ENCODE peak calls at places on chromosome 11, in five cellular contexts. One of them, this sample, is unnamed.

GRCh38 chr11:68049509-68050370 is 10.9 kb downstream of the TCIRG1 start:
- DNase-seq in activated naive CD4-positive, alpha-beta T cell: no peak
- DNase-seq in GM23248: no peak
- DNase-seq in ureter: no peak
- DNase-seq in NCI-H460: no peak
- DNase-seq in this sample: no peak

GRCh38 chr11:1516273-1517067 is 29.9 kb upstream of the MOB2 start:
- DNase-seq in ureter: no peak
- DNase-seq in activated naive CD4-positive, alpha-beta T cell: no peak
- DNase-seq in NCI-H460: no peak
- DNase-seq in GM23248: peak
- DNase-seq in this sample: no peak

GRCh38 chr11:63837719-63838118 is 1.2 kb upstream of the MARK2 start:
- DNase-seq in ureter: no peak
- DNase-seq in GM23248: no peak
- DNase-seq in NCI-H460: no peak
- DNase-seq in activated naive CD4-positive, alpha-beta T cell: no peak
- DNase-seq in this sample: no peak

GRCh38 chr11:33564856-33565453 is 135.7 kb downstream of the C11orf91 start:
- DNase-seq in activated naive CD4-positive, alpha-beta T cell: no peak
- DNase-seq in NCI-H460: no peak
- DNase-seq in ureter: no peak
- DNase-seq in GM23248: no peak
- DNase-seq in this sample: no peak

GRCh38 chr11:11415786-11416390 is 62.8 kb upstream of the CSNK2A3 start:
- DNase-seq in ureter: no peak
- DNase-seq in activated naive CD4-positive, alpha-beta T cell: no peak
- DNase-seq in GM23248: peak
- DNase-seq in NCI-H460: no peak
- DNase-seq in this sample: no peak

GRCh38 chr11:8593935-8594909 is at the start of gene STK33:
- DNase-seq in GM23248: peak
- DNase-seq in ureter: no peak
- DNase-seq in activated naive CD4-positive, alpha-beta T cell: no peak
- DNase-seq in NCI-H460: no peak
- DNase-seq in this sample: peak

GRCh38 chr11:34656062-34656720 is 35.3 kb downstream of the EHF start:
- DNase-seq in ureter: no peak
- DNase-seq in activated naive CD4-positive, alpha-beta T cell: no peak
- DNase-seq in GM23248: peak
- DNase-seq in NCI-H460: no peak
- DNase-seq in this sample: no peak

GRCh38 chr11:353315-353857 is 15.9 kb upstream of the B4GALNT4 start:
- DNase-seq in NCI-H460: no peak
- DNase-seq in ureter: peak
- DNase-seq in activated naive CD4-positive, alpha-beta T cell: no peak
- DNase-seq in GM23248: peak
- DNase-seq in this sample: no peak

GRCh38 chr11:114607753-114608459 is 12.3 kb upstream of the NXPE4 start:
- DNase-seq in GM23248: peak
- DNase-seq in NCI-H460: no peak
- DNase-seq in ureter: no peak
- DNase-seq in activated naive CD4-positive, alpha-beta T cell: no peak
- DNase-seq in this sample: no peak

GRCh38 chr11:59403546-59403945 is 22.7 kb downstream of the OR5A2 start:
- DNase-seq in GM23248: no peak
- DNase-seq in NCI-H460: no peak
- DNase-seq in activated naive CD4-positive, alpha-beta T cell: no peak
- DNase-seq in ureter: no peak
- DNase-seq in this sample: no peak

GRCh38 chr11:32713496-32713895 is 81.0 kb downstream of the CCDC73 start:
- DNase-seq in NCI-H460: no peak
- DNase-seq in activated naive CD4-positive, alpha-beta T cell: no peak
- DNase-seq in GM23248: peak
- DNase-seq in ureter: no peak
- DNase-seq in this sample: no peak

GRCh38 chr11:117826360-117826635 is 1.8 kb upstream of the FXYD2 start:
- DNase-seq in GM23248: no peak
- DNase-seq in activated naive CD4-positive, alpha-beta T cell: no peak
- DNase-seq in ureter: no peak
- DNase-seq in NCI-H460: no peak
- DNase-seq in this sample: no peak

GRCh38 chr11:130427581-130428211 is 713 bp downstream of the ADAMTS8 start:
- DNase-seq in ureter: no peak
- DNase-seq in NCI-H460: no peak
- DNase-seq in GM23248: peak
- DNase-seq in activated naive CD4-positive, alpha-beta T cell: no peak
- DNase-seq in this sample: no peak

GRCh38 chr11:1036303-1036923 is at the start of gene MUC6:
- DNase-seq in GM23248: no peak
- DNase-seq in ureter: no peak
- DNase-seq in NCI-H460: no peak
- DNase-seq in activated naive CD4-positive, alpha-beta T cell: no peak
- DNase-seq in this sample: no peak

GRCh38 chr11:115657586-115657985 is 153.4 kb upstream of the CADM1 start:
- DNase-seq in activated naive CD4-positive, alpha-beta T cell: no peak
- DNase-seq in ureter: no peak
- DNase-seq in NCI-H460: no peak
- DNase-seq in GM23248: no peak
- DNase-seq in this sample: no peak

GRCh38 chr11:78195917-78196545 is 7.3 kb downstream of the USP35 start:
- DNase-seq in GM23248: no peak
- DNase-seq in ureter: no peak
- DNase-seq in NCI-H460: no peak
- DNase-seq in activated naive CD4-positive, alpha-beta T cell: no peak
- DNase-seq in this sample: no peak

GRCh38 chr11:128964463-128964930 is 21.8 kb upstream of the TP53AIP1 start:
- DNase-seq in NCI-H460: no peak
- DNase-seq in ureter: no peak
- DNase-seq in activated naive CD4-positive, alpha-beta T cell: no peak
- DNase-seq in GM23248: no peak
- DNase-seq in this sample: no peak

GRCh38 chr11:10314199-10315072 is 9.6 kb downstream of the ADM start:
- DNase-seq in activated naive CD4-positive, alpha-beta T cell: no peak
- DNase-seq in ureter: no peak
- DNase-seq in GM23248: peak
- DNase-seq in NCI-H460: peak
- DNase-seq in this sample: no peak

GRCh38 chr11:36453678-36454077 is 56.4 kb downstream of the TRAF6 start:
- DNase-seq in NCI-H460: no peak
- DNase-seq in activated naive CD4-positive, alpha-beta T cell: no peak
- DNase-seq in ureter: no peak
- DNase-seq in GM23248: peak
- DNase-seq in this sample: no peak

GRCh38 chr11:72740562-72741428 is 11.4 kb downstream of the ARAP1 start:
- DNase-seq in NCI-H460: no peak
- DNase-seq in activated naive CD4-positive, alpha-beta T cell: no peak
- DNase-seq in GM23248: no peak
- DNase-seq in ureter: no peak
- DNase-seq in this sample: no peak

GRCh38 chr11:9047986-9048522 is 43.3 kb downstream of the SCUBE2 start:
- DNase-seq in NCI-H460: no peak
- DNase-seq in GM23248: peak
- DNase-seq in ureter: no peak
- DNase-seq in activated naive CD4-positive, alpha-beta T cell: no peak
- DNase-seq in this sample: no peak

GRCh38 chr11:61297741-61298140 is 2.6 kb upstream of the VWCE start:
- DNase-seq in ureter: no peak
- DNase-seq in NCI-H460: no peak
- DNase-seq in activated naive CD4-positive, alpha-beta T cell: no peak
- DNase-seq in GM23248: peak
- DNase-seq in this sample: peak

GRCh38 chr11:116257092-116257491 is 515.7 kb downstream of the BUD13 start:
- DNase-seq in ureter: no peak
- DNase-seq in GM23248: peak
- DNase-seq in NCI-H460: no peak
- DNase-seq in activated naive CD4-positive, alpha-beta T cell: no peak
- DNase-seq in this sample: no peak

GRCh38 chr11:65663634-65664200 is 1.0 kb upstream of the RELA start:
- DNase-seq in NCI-H460: no peak
- DNase-seq in activated naive CD4-positive, alpha-beta T cell: no peak
- DNase-seq in GM23248: peak
- DNase-seq in ureter: no peak
- DNase-seq in this sample: peak

This sample was measured in LoVo.